ENCODE peak calls at places on chromosomes 7 and 10, in five cellular contexts. One of them, this sample, is unnamed.

GRCh38 chr10:133126431-133127290 is 33.4 kb upstream of the KNDC1 start:
- DNase-seq in heart right ventricle: no peak
- DNase-seq in PC-9: no peak
- DNase-seq in cardiac muscle cell: no peak
- DNase-seq in tibial artery: peak; percentile 50
- DNase-seq in this sample: no peak

GRCh38 chr7:46508541-46508940 is 587.5 kb upstream of the IGFBP3 start:
- DNase-seq in heart right ventricle: no peak
- DNase-seq in PC-9: no peak
- DNase-seq in cardiac muscle cell: no peak
- DNase-seq in tibial artery: no peak
- DNase-seq in this sample: no peak

GRCh38 chr7:129741743-129742213 is 130.3 kb downstream of the NRF1 start:
- DNase-seq in heart right ventricle: no peak
- DNase-seq in PC-9: no peak
- DNase-seq in cardiac muscle cell: no peak
- DNase-seq in tibial artery: no peak
- DNase-seq in this sample: no peak

GRCh38 chr10:5684318-5684970 is at the start of gene TASOR2:
- DNase-seq in heart right ventricle: peak; percentile 98
- DNase-seq in PC-9: peak; percentile 97
- DNase-seq in cardiac muscle cell: peak; percentile 98
- DNase-seq in tibial artery: peak; percentile 98
- DNase-seq in this sample: peak; percentile 97

GRCh38 chr7:26468625-26469024 is 177.0 kb downstream of the SNX10 start:
- DNase-seq in heart right ventricle: no peak
- DNase-seq in PC-9: no peak
- DNase-seq in cardiac muscle cell: no peak
- DNase-seq in tibial artery: no peak
- DNase-seq in this sample: no peak

GRCh38 chr7:117279931-117280525 is 42.8 kb downstream of the WNT2 start:
- DNase-seq in heart right ventricle: no peak
- DNase-seq in PC-9: no peak
- DNase-seq in cardiac muscle cell: no peak
- DNase-seq in tibial artery: no peak
- DNase-seq in this sample: no peak

GRCh38 chr7:149741629-149742028 is 31.8 kb downstream of the ZNF467 start:
- DNase-seq in heart right ventricle: no peak
- DNase-seq in PC-9: no peak
- DNase-seq in cardiac muscle cell: no peak
- DNase-seq in tibial artery: no peak
- DNase-seq in this sample: no peak

GRCh38 chr7:47577351-47577919 is 4.5 kb downstream of the TNS3 start:
- DNase-seq in heart right ventricle: peak; percentile 35
- DNase-seq in PC-9: no peak
- DNase-seq in cardiac muscle cell: no peak
- DNase-seq in tibial artery: no peak
- DNase-seq in this sample: peak; percentile 29

GRCh38 chr7:85025312-85025756 is 161.5 kb downstream of the SEMA3D start:
- DNase-seq in heart right ventricle: peak; percentile 16
- DNase-seq in PC-9: peak; percentile 61
- DNase-seq in cardiac muscle cell: no peak
- DNase-seq in tibial artery: no peak
- DNase-seq in this sample: no peak

GRCh38 chr7:30896783-30897617 is 14.7 kb upstream of the AQP1 start:
- DNase-seq in heart right ventricle: no peak
- DNase-seq in PC-9: no peak
- DNase-seq in cardiac muscle cell: no peak
- DNase-seq in tibial artery: no peak
- DNase-seq in this sample: peak; percentile 45

GRCh38 chr7:102317231-102318059 is 30.8 kb downstream of the SH2B2 start:
- DNase-seq in heart right ventricle: no peak
- DNase-seq in PC-9: no peak
- DNase-seq in cardiac muscle cell: no peak
- DNase-seq in tibial artery: no peak
- DNase-seq in this sample: no peak

GRCh38 chr7:157432541-157432956 is 95.7 kb downstream of the DNAJB6 start:
- DNase-seq in heart right ventricle: no peak
- DNase-seq in PC-9: no peak
- DNase-seq in cardiac muscle cell: no peak
- DNase-seq in tibial artery: peak; percentile 48
- DNase-seq in this sample: peak; percentile 87

GRCh38 chr7:87506243-87507180 is 31.0 kb upstream of the ABCB4 start:
- DNase-seq in heart right ventricle: no peak
- DNase-seq in PC-9: no peak
- DNase-seq in cardiac muscle cell: no peak
- DNase-seq in tibial artery: no peak
- DNase-seq in this sample: no peak

GRCh38 chr7:26034386-26034785 is 117.6 kb upstream of the NFE2L3 start:
- DNase-seq in heart right ventricle: no peak
- DNase-seq in PC-9: no peak
- DNase-seq in cardiac muscle cell: no peak
- DNase-seq in tibial artery: no peak
- DNase-seq in this sample: no peak

GRCh38 chr10:23067939-23068775 is 27.2 kb upstream of the MSRB2 start:
- DNase-seq in heart right ventricle: peak; percentile 62
- DNase-seq in PC-9: peak; percentile 59
- DNase-seq in cardiac muscle cell: peak; percentile 91
- DNase-seq in tibial artery: peak; percentile 80
- DNase-seq in this sample: peak; percentile 91

GRCh38 chr7:117827861-117828260 is 45.4 kb downstream of the CTTNBP2 start:
- DNase-seq in heart right ventricle: no peak
- DNase-seq in PC-9: peak; percentile 15
- DNase-seq in cardiac muscle cell: no peak
- DNase-seq in tibial artery: no peak
- DNase-seq in this sample: no peak

GRCh38 chr10:13054844-13055243 is 45.1 kb upstream of the OPTN start:
- DNase-seq in heart right ventricle: no peak
- DNase-seq in PC-9: no peak
- DNase-seq in cardiac muscle cell: no peak
- DNase-seq in tibial artery: no peak
- DNase-seq in this sample: no peak

GRCh38 chr10:72927485-72927884 is 27.1 kb downstream of the PLA2G12B start:
- DNase-seq in heart right ventricle: no peak
- DNase-seq in PC-9: no peak
- DNase-seq in cardiac muscle cell: no peak
- DNase-seq in tibial artery: no peak
- DNase-seq in this sample: no peak

GRCh38 chr10:107215681-107216080 is 51.2 kb upstream of the SORCS1 start:
- DNase-seq in heart right ventricle: no peak
- DNase-seq in PC-9: no peak
- DNase-seq in cardiac muscle cell: no peak
- DNase-seq in tibial artery: no peak
- DNase-seq in this sample: no peak

GRCh38 chr7:157589680-157590079 is 252.9 kb downstream of the DNAJB6 start:
- DNase-seq in heart right ventricle: no peak
- DNase-seq in PC-9: no peak
- DNase-seq in cardiac muscle cell: no peak
- DNase-seq in tibial artery: no peak
- DNase-seq in this sample: peak; percentile 67

GRCh38 chr10:50674469-50675254 is 50.9 kb upstream of the SGMS1 start:
- DNase-seq in heart right ventricle: no peak
- DNase-seq in PC-9: no peak
- DNase-seq in cardiac muscle cell: no peak
- DNase-seq in tibial artery: no peak
- DNase-seq in this sample: no peak

GRCh38 chr10:119521443-119522204 is 20.9 kb downstream of the RGS10 start:
- DNase-seq in heart right ventricle: no peak
- DNase-seq in PC-9: peak; percentile 3
- DNase-seq in cardiac muscle cell: no peak
- DNase-seq in tibial artery: no peak
- DNase-seq in this sample: no peak

GRCh38 chr7:37065779-37066271 is 341.5 kb upstream of the AOAH start:
- DNase-seq in heart right ventricle: no peak
- DNase-seq in PC-9: no peak
- DNase-seq in cardiac muscle cell: no peak
- DNase-seq in tibial artery: no peak
- DNase-seq in this sample: no peak

GRCh38 chr10:83374741-83375140 is 764.6 kb upstream of the GHITM start:
- DNase-seq in heart right ventricle: no peak
- DNase-seq in PC-9: no peak
- DNase-seq in cardiac muscle cell: no peak
- DNase-seq in tibial artery: no peak
- DNase-seq in this sample: no peak

GRCh38 chr10:24313233-24313632 is 104.3 kb downstream of the KIAA1217 start:
- DNase-seq in heart right ventricle: no peak
- DNase-seq in PC-9: no peak
- DNase-seq in cardiac muscle cell: no peak
- DNase-seq in tibial artery: no peak
- DNase-seq in this sample: no peak

GRCh38 chr7:133295484-133295883 is 42.6 kb downstream of the EXOC4 start:
- DNase-seq in heart right ventricle: no peak
- DNase-seq in PC-9: no peak
- DNase-seq in cardiac muscle cell: no peak
- DNase-seq in tibial artery: no peak
- DNase-seq in this sample: no peak

GRCh38 chr7:55132550-55132889 is 113.7 kb downstream of the EGFR start:
- DNase-seq in heart right ventricle: no peak
- DNase-seq in PC-9: no peak
- DNase-seq in cardiac muscle cell: no peak
- DNase-seq in tibial artery: no peak
- DNase-seq in this sample: no peak

GRCh38 chr10:88253120-88253519 is 330.0 kb downstream of the RNLS start:
- DNase-seq in heart right ventricle: no peak
- DNase-seq in PC-9: no peak
- DNase-seq in cardiac muscle cell: no peak
- DNase-seq in tibial artery: no peak
- DNase-seq in this sample: no peak

GRCh38 chr7:150927954-150928340 is 50.2 kb downstream of the KCNH2 start:
- DNase-seq in heart right ventricle: no peak
- DNase-seq in PC-9: no peak
- DNase-seq in cardiac muscle cell: no peak
- DNase-seq in tibial artery: no peak
- DNase-seq in this sample: no peak

GRCh38 chr7:17444673-17445072 is 146.2 kb downstream of the AHR start:
- DNase-seq in heart right ventricle: no peak
- DNase-seq in PC-9: peak; percentile 34
- DNase-seq in cardiac muscle cell: no peak
- DNase-seq in tibial artery: no peak
- DNase-seq in this sample: no peak

GRCh38 chr7:12712236-12712635 is 24.8 kb downstream of the ARL4A start:
- DNase-seq in heart right ventricle: no peak
- DNase-seq in PC-9: no peak
- DNase-seq in cardiac muscle cell: no peak
- DNase-seq in tibial artery: no peak
- DNase-seq in this sample: no peak

GRCh38 chr10:60605476-60605875 is 172.8 kb upstream of the CDK1 start:
- DNase-seq in heart right ventricle: no peak
- DNase-seq in PC-9: no peak
- DNase-seq in cardiac muscle cell: no peak
- DNase-seq in tibial artery: no peak
- DNase-seq in this sample: no peak
- H3K4me1 ChIP-seq in heart right ventricle: no peaks in the 10 kb centered on the region
- H3K4me1 ChIP-seq in PC-9: peaks cover under 1% of the 10 kb centered on the region
- H3K4me1 ChIP-seq in cardiac muscle cell: peaks cover 3% of the 10 kb centered on the region
- H3K4me1 ChIP-seq in tibial artery: no peaks in the 10 kb centered on the region
- H3K4me1 ChIP-seq in this sample: no peaks in the 10 kb centered on the region

GRCh38 chr10:92410501-92410900 is 119.5 kb downstream of the MARCHF5 start:
- DNase-seq in heart right ventricle: no peak
- DNase-seq in PC-9: no peak
- DNase-seq in cardiac muscle cell: no peak
- DNase-seq in tibial artery: no peak
- DNase-seq in this sample: no peak

GRCh38 chr10:92408017-92408361 is 117.0 kb downstream of the MARCHF5 start:
- DNase-seq in heart right ventricle: no peak
- DNase-seq in PC-9: no peak
- DNase-seq in cardiac muscle cell: no peak
- DNase-seq in tibial artery: no peak
- DNase-seq in this sample: no peak

GRCh38 chr10:92411406-92411805 is 120.4 kb downstream of the MARCHF5 start:
- DNase-seq in heart right ventricle: no peak
- DNase-seq in PC-9: no peak
- DNase-seq in cardiac muscle cell: no peak
- DNase-seq in tibial artery: no peak
- DNase-seq in this sample: no peak

GRCh38 chr10:92413519-92413918 is 122.6 kb downstream of the MARCHF5 start:
- DNase-seq in heart right ventricle: peak; percentile 24
- DNase-seq in PC-9: no peak
- DNase-seq in cardiac muscle cell: no peak
- DNase-seq in tibial artery: no peak
- DNase-seq in this sample: no peak

DNA sequence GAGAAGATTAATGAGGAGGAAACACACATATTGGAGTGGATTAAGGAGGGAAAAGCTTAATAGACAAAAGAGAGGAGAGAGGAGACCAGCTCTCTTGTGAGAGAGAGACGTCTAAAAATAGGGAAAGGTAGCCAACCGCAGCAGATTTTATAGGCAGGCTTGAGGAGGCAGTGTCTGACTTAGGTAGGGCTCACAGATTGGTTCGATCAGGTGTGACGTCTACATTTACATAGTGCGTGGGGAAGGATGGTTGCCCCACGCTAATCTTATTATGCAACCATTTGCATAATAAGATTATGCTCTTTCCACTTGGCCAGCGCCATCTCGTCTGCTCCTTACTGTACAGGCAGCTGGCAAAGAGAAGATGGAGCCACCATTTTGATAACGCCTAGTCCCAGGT is 122.0 kb downstream of the MARCHF5 start:
- DNase-seq in heart right ventricle: no peak
- DNase-seq in PC-9: no peak
- DNase-seq in cardiac muscle cell: no peak
- DNase-seq in tibial artery: no peak
- DNase-seq in this sample: no peak
- H3K4me1 ChIP-seq in heart right ventricle: no peaks in the 10 kb centered on the region
- H3K4me1 ChIP-seq in PC-9: no peaks in the 10 kb centered on the region
- H3K4me1 ChIP-seq in cardiac muscle cell: no peaks in the 10 kb centered on the region
- H3K4me1 ChIP-seq in tibial artery: no peaks in the 10 kb centered on the region
- H3K4me1 ChIP-seq in this sample: no peaks in the 10 kb centered on the region

GRCh38 chr7:42155836-42156540 is 81.0 kb downstream of the GLI3 start:
- DNase-seq in heart right ventricle: no peak
- DNase-seq in PC-9: no peak
- DNase-seq in cardiac muscle cell: no peak
- DNase-seq in tibial artery: no peak
- DNase-seq in this sample: no peak
- H3K4me1 ChIP-seq in heart right ventricle: peaks cover 2% of the 10 kb centered on the region
- H3K4me1 ChIP-seq in PC-9: no peaks in the 10 kb centered on the region
- H3K4me1 ChIP-seq in cardiac muscle cell: peaks cover 55% of the 10 kb centered on the region
- H3K4me1 ChIP-seq in tibial artery: peaks cover 8% of the 10 kb centered on the region
- H3K4me1 ChIP-seq in this sample: no peaks in the 10 kb centered on the region

DNA sequence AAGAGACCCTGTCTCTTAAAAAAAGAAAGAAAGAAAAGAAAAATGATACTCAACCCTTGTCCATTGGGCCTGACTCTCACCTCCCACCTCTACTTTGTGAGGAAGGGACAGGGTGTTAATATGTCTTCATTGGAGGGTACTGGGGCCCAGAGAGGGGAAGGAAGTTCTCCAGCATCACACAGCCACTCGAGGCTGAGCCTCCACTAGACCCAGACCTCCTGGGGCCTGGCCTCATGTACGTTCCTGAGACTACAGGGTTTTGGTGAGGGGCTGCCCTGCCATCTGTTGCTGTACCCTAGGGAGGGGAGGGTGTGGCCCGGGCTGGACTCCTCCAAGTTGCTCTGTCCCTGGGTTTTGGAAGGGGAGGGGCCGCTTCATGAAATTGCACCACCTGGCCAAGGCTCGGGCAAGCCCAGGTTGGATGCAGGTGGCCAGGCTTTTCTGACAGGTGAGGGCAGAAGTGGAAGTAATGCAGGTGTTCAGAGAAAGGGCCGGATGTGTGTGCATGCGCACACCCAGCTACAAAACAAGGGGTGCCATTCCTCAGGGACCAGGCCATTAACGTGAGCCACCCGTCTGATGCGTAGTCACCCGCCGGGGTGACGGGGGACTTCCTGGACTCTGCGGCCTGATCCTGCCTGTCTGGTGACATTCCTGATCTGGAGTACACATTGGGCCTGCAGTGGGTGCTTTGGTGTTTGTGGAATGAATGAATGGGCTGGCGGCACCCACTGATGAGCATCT is 21.7 kb downstream of the GTF2IRD1 start:
- DNase-seq in heart right ventricle: no peak
- DNase-seq in PC-9: peak; percentile 97
- DNase-seq in cardiac muscle cell: no peak
- DNase-seq in tibial artery: no peak
- DNase-seq in this sample: no peak
- H3K4me1 ChIP-seq in heart right ventricle: peaks cover 33% of the 10 kb centered on the region
- H3K4me1 ChIP-seq in PC-9: peaks cover 62% of the 10 kb centered on the region
- H3K4me1 ChIP-seq in cardiac muscle cell: peaks cover 32% of the 10 kb centered on the region
- H3K4me1 ChIP-seq in tibial artery: peaks cover 51% of the 10 kb centered on the region
- H3K4me1 ChIP-seq in this sample: peaks cover 40% of the 10 kb centered on the region

This sample was measured in testis.